ENCODE peak calls at places on chromosomes 2 and 18, in nine cellular contexts. B is HFFc6, U is thyroid gland, O is ascending aorta, P is prostate gland, J is occipital lobe, G is GM13976, Q is GM04504, L is frontal cortex. V is an unnamed sample.

GRCh38 chr2:240052524-240052923 is 797 bp downstream of the OR6B3 start:
- DNase-seq in U (no peak), J (no peak), P (no peak), L (no peak), Q (no peak), B (no peak), G (no peak), O (no peak), V (no peak)

GRCh38 chr2:24824071-24824588 is 30.9 kb downstream of the CENPO start:
- DNase-seq in L (no peak), U (no peak), G (no peak), P (no peak), Q (no peak), O (peak; percentile 35), B (no peak), J (no peak), V (no peak)

GRCh38 chr2:196555726-196556125 is 83.8 kb upstream of the CCDC150 start:
- DNase-seq in G (no peak), O (no peak), Q (no peak), U (no peak), B (peak; percentile 51), L (no peak), P (no peak), J (no peak), V (no peak)

GRCh38 chr2:100124746-100125145 is 17.6 kb downstream of the AFF3 start:
- DNase-seq in J (no peak), O (no peak), B (no peak), Q (no peak), L (no peak), U (no peak), P (no peak), G (no peak), V (no peak)

GRCh38 chr18:9405130-9405529 is 70.2 kb upstream of the RALBP1 start:
- DNase-seq in O (no peak), Q (no peak), U (no peak), G (no peak), J (no peak), B (no peak), P (no peak), L (no peak), V (no peak)

GRCh38 chr2:197184959-197185586 is 125.5 kb downstream of the ANKRD44 start:
- DNase-seq in J (peak; percentile 19), G (no peak), U (peak; percentile 88), O (peak; percentile 91), B (no peak), P (peak; percentile 60), Q (no peak), L (no peak), V (no peak)

GRCh38 chr2:25286025-25286400 is 55.7 kb downstream of the DNMT3A start:
- DNase-seq in U (no peak), J (no peak), Q (no peak), O (no peak), B (no peak), G (peak; percentile 82), P (no peak), L (no peak), V (no peak)

GRCh38 chr2:43135583-43135982 is 90.8 kb downstream of the ZFP36L2 start:
- DNase-seq in O (no peak), J (no peak), P (no peak), U (no peak), G (no peak), Q (no peak), L (no peak), B (no peak), V (no peak)

GRCh38 chr2:134089454-134089853 is 164.4 kb upstream of the MGAT5 start:
- DNase-seq in J (no peak), G (no peak), Q (no peak), B (no peak), L (no peak), P (no peak), O (no peak), U (no peak), V (no peak)